ENCODE peak calls at places on chromosomes 16 and 17, in six cellular contexts. H, I, C, Z, U and L are unnamed samples.

GRCh38 chr16:30526137-30526822 is at the start of gene ZNF768:
- DNase-seq in H (no peak), I (peak; percentile 33), C (peak; percentile 88), Z (peak; percentile 87), U (no peak), L (peak; percentile 35)

GRCh38 chr16:3689731-3690130 is 27.6 kb downstream of the TRAP1 start:
- DNase-seq in H (no peak), I (no peak), C (no peak), Z (no peak), U (no peak), L (no peak)

GRCh38 chr17:67868176-67868575 is 42.9 kb downstream of the BPTF start:
- DNase-seq in H (no peak), I (no peak), C (no peak), Z (no peak), U (no peak), L (no peak)

GRCh38 chr17:83079766-83080616 is 582 bp downstream of the METRNL start:
- DNase-seq in H (no peak), I (no peak), C (no peak), Z (peak; percentile 66), U (no peak), L (no peak)

GRCh38 chr16:19524866-19525723 is 1.4 kb downstream of the CCP110 start:
- DNase-seq in H (no peak), I (no peak), C (no peak), Z (peak; percentile 25), U (no peak), L (no peak)

GRCh38 chr17:28978565-28978964 is 27.2 kb upstream of the PHF12 start:
- DNase-seq in H (no peak), I (no peak), C (no peak), Z (no peak), U (no peak), L (no peak)

GRCh38 chr17:29590979-29591736 is 1.7 kb upstream of the GIT1 start:
- DNase-seq in H (no peak), I (peak; percentile 92), C (peak; percentile 74), Z (peak; percentile 76), U (no peak), L (peak; percentile 56)

GRCh38 chr16:59552164-59552563 is 818.0 kb upstream of the GOT2 start:
- DNase-seq in H (no peak), I (peak; percentile 14), C (no peak), Z (no peak), U (no peak), L (no peak)

GRCh38 chr17:75970626-75971025 is 8.3 kb downstream of the ACOX1 start:
- DNase-seq in H (no peak), I (no peak), C (no peak), Z (no peak), U (no peak), L (no peak)

GRCh38 chr17:8159459-8160223 is 3.1 kb downstream of the VAMP2 start:
- DNase-seq in H (no peak), I (no peak), C (no peak), Z (no peak), U (no peak), L (no peak)

GRCh38 chr17:59547131-59547915 is 18.1 kb upstream of the DHX40 start:
- DNase-seq in H (no peak), I (no peak), C (no peak), Z (no peak), U (no peak), L (no peak)

GRCh38 chr16:64626771-64627170 is 495.1 kb downstream of the CDH11 start:
- DNase-seq in H (no peak), I (no peak), C (no peak), Z (no peak), U (no peak), L (no peak)

GRCh38 chr17:17605083-17605746 is 13.7 kb upstream of the PEMT start:
- DNase-seq in H (no peak), I (no peak), C (no peak), Z (no peak), U (no peak), L (no peak)

GRCh38 chr17:71987634-71988033 is 133.2 kb upstream of the SOX9 start:
- DNase-seq in H (no peak), I (no peak), C (no peak), Z (no peak), U (no peak), L (peak; percentile 28)

GRCh38 chr16:29675811-29676643 is 3.0 kb upstream of the QPRT start:
- DNase-seq in H (no peak), I (peak; percentile 46), C (no peak), Z (peak; percentile 70), U (no peak), L (no peak)

GRCh38 chr16:391885-392335 is 5.1 kb upstream of the NME4 start:
- DNase-seq in H (no peak), I (peak; percentile 83), C (no peak), Z (peak; percentile 75), U (peak; percentile 76), L (no peak)

GRCh38 chr16:22217890-22218730 is 12.0 kb downstream of the EEF2K start:
- DNase-seq in H (no peak), I (peak; percentile 45), C (peak; percentile 63), Z (no peak), U (peak; percentile 86), L (peak; percentile 57)

GRCh38 chr17:45660474-45660873 is 123.6 kb upstream of the CRHR1 start:
- DNase-seq in H (no peak), I (no peak), C (no peak), Z (peak; percentile 79), U (peak; percentile 32), L (no peak)

GRCh38 chr17:29504711-29505110 is 62.1 kb downstream of the ABHD15 start:
- DNase-seq in H (no peak), I (no peak), C (no peak), Z (no peak), U (no peak), L (no peak)

GRCh38 chr16:23276821-23277220 is 25.3 kb upstream of the SCNN1B start:
- DNase-seq in H (no peak), I (no peak), C (no peak), Z (no peak), U (no peak), L (no peak)

GRCh38 chr17:7328840-7329359 is at the start of gene NEURL4:
- DNase-seq in H (no peak), I (peak; percentile 44), C (no peak), Z (no peak), U (peak; percentile 79), L (no peak)

GRCh38 chr16:73063284-73063733 is 15.4 kb upstream of the ZFHX3 start:
- DNase-seq in H (no peak), I (no peak), C (no peak), Z (no peak), U (peak; percentile 64), L (no peak)

DNA sequence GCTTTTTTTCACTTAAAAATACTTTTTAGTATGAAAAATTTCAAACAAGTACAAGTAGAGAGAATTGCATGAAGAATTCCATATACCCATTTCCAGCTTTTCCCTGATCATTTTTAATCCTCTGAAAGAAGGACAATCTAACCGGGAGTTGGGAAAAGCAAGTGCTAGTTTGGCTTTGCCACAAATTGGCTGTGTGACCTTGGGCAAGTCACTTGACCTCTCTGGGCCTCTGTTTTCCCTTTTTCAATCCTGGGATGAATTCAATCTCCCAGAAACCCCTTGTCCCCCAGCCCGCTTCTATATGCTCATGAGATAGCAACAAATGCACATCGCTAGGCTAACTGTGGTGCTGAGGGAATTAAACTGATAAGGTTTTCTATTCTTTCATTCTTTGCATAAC is 49.4 kb downstream of the ASIC2 start:
- DNase-seq in H (no peak), I (no peak), C (no peak), Z (no peak), U (no peak), L (no peak)
- H3K27ac ChIP-seq in H (no peak overlapping the region), I (no peak overlapping the region), C (no peak overlapping the region), Z (no peak overlapping the region), U (no peak overlapping the region), L (no peak overlapping the region)

GRCh38 chr17:50180593-50180992 is 14.8 kb downstream of the SGCA start:
- DNase-seq in H (no peak), I (no peak), C (no peak), Z (no peak), U (no peak), L (no peak)
- H3K4me1 ChIP-seq in H (peaks cover 69% of the 10 kb centered on the region), I (peaks cover 58% of the 10 kb centered on the region), C (peaks cover 31% of the 10 kb centered on the region), Z (peaks cover 33% of the 10 kb centered on the region), U (peaks cover 54% of the 10 kb centered on the region), L (peaks cover 22% of the 10 kb centered on the region)

GRCh38 chr17:41739661-41740352 is 5.4 kb upstream of the HAP1 start:
- DNase-seq in H (no peak), I (peak; percentile 73), C (no peak), Z (no peak), U (no peak), L (no peak)

GRCh38 chr17:41736983-41737679 is 2.7 kb upstream of the HAP1 start:
- DNase-seq in H (no peak), I (no peak), C (no peak), Z (no peak), U (no peak), L (no peak)

GRCh38 chr17:41738801-41739112 is 4.3 kb upstream of the HAP1 start:
- DNase-seq in H (no peak), I (no peak), C (no peak), Z (no peak), U (no peak), L (no peak)

GRCh38 chr17:41737680-41738023 is 3.2 kb upstream of the HAP1 start:
- DNase-seq in H (no peak), I (peak; percentile 56), C (no peak), Z (no peak), U (no peak), L (no peak)

DNA sequence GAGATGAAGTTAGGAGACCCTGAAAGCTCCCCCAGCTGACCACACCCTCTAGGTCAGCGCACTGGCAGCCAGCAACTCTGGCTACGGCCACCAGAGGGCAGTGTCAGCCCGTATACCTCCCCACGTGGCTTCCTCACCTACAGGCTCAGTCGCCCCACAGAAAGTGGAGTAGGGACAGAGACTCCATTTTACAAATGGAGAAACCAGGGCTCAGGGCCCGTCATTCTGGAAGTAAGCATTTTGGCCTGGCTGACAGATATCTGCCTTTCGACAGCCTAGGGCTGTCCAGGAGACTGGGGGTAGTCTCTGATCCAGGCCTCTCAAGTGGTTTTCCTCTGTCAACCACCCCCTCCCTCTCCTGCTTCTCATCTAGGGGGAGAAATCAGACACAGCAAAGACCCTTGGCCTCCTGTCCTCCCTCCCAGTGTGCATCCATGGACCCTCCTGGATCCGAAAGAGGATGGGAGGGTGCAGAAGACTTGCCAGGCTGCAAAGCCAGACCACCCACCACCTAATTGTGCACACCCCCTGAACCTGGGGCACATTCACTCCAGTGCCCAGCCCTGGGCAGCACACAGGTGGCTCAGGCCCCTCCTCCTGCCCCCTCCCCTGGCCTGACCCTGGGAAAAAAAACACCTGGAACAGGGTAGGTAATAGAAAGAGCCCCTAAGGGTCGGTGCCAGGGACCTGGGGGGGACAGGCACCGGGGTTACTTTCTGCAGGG is 3.8 kb upstream of the HAP1 start:
- DNase-seq in H (no peak), I (peak; percentile 89), C (peak; percentile 88), Z (peak; percentile 90), U (peak; percentile 81), L (peak; percentile 55)
- H3K4me3 ChIP-seq in H (no peak overlapping the region), I (no peak overlapping the region), C (no peak overlapping the region), Z (no peak overlapping the region), U (no peak overlapping the region), L (no peak overlapping the region)

DNA sequence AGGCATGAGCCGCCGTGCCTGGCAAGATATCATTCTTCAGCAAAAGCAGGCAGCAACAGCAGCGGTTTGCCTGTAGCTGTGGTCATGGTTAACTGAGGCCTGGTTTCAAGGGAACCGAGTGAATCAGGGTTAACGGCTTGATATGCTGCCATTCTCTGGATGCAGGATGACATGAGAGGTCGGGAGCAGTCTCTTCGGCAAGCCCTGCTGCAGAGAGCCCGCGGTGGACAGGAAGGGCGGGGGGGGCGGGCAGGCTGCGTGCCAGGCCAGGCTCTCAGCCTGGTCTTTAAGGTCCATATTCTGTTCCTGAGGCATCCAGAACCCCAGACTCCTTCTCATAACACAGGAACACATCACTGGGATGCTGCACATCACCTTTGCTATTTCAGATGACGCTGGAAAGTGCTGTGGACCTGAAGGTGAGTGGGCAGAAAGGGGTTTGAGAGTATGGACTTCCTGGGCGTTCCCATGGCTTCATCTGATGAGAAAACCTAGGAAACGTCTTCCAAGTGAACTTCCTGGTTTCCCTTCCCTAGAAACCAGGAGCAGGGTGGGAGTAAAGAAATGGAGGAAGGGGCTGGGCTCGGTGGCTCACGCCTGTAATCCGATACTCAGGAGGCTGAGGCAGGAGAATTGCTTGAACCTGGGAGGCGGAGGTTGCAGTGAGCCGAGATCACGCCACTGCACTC is 165.6 kb upstream of the RPH3AL start:
- DNase-seq in H (no peak), I (no peak), C (no peak), Z (no peak), U (no peak), L (no peak)
- H3K27ac ChIP-seq in H (no peak overlapping the region), I (no peak overlapping the region), C (peak overlapping the region; percentile 30), Z (no peak overlapping the region), U (no peak overlapping the region), L (peak overlapping the region; percentile 45)